ENCODE peak calls at places on chromosome 18, in eight cellular contexts. F is foreskin fibroblast; V is cardiac fibroblast; W is activated CD8-positive, alpha-beta T cell treated with anti-CD3 and anti-CD28 coated beads, Interleukin-2, amount 10 ng/mL, durations not matched to agents 7 days and 5 days; Y is GM13977; S is AG10803; D is amygdala; L is fibroblast of the aortic adventitia. T is an unnamed sample.

GRCh38 chr18:68275616-68276015 is 439.3 kb downstream of the TMX3 start:
- DNase-seq in F (peak; percentile 67), V (peak; percentile 82), Y (no peak), D (no peak), W (no peak), S (peak; percentile 57), L (peak; percentile 56), T (peak; percentile 70)

GRCh38 chr18:49561377-49562193 is at the start of gene LIPG:
- DNase-seq in V (peak; percentile 89), S (no peak), L (peak; percentile 75), W (peak; percentile 66), Y (peak; percentile 67), F (peak; percentile 57), D (no peak), T (peak; percentile 76)

GRCh38 chr18:78875268-78875997 is 104.2 kb upstream of the SALL3 start:
- DNase-seq in W (peak; percentile 49), S (no peak), L (no peak), Y (no peak), D (no peak), F (no peak), V (peak; percentile 12), T (no peak)

GRCh38 chr18:46070232-46070631 is 1.8 kb downstream of the PSTPIP2 start:
- DNase-seq in D (no peak), F (no peak), L (no peak), V (no peak), Y (no peak), W (no peak), S (no peak), T (no peak)

GRCh38 chr18:23377669-23378469 is 75.2 kb upstream of the RIOK3 start:
- DNase-seq in S (peak; percentile 84), D (no peak), W (no peak), F (peak; percentile 75), Y (peak; percentile 65), L (peak; percentile 92), V (peak; percentile 91), T (peak; percentile 93)

GRCh38 chr18:78558101-78558810 is 421.4 kb upstream of the SALL3 start:
- DNase-seq in V (no peak), F (no peak), Y (no peak), L (no peak), S (no peak), W (no peak), D (no peak), T (no peak)

GRCh38 chr18:79918089-79919011 is 33.1 kb downstream of the SLC66A2 start:
- DNase-seq in D (no peak), F (no peak), Y (peak; percentile 24), L (no peak), S (no peak), V (no peak), W (no peak), T (no peak)

GRCh38 chr18:5162111-5162510 is 34.9 kb downstream of the AKAIN1 start:
- DNase-seq in F (no peak), V (no peak), W (no peak), L (no peak), D (no peak), Y (no peak), S (no peak), T (no peak)

GRCh38 chr18:50729326-50729725 is 90.5 kb downstream of the MRO start:
- DNase-seq in L (no peak), V (no peak), S (no peak), D (no peak), Y (no peak), W (no peak), F (no peak), T (no peak)

GRCh38 chr18:77099501-77100370 is 32.8 kb downstream of the MBP start:
- DNase-seq in L (no peak), Y (no peak), W (peak; percentile 55), D (no peak), S (no peak), V (no peak), F (no peak), T (no peak)

GRCh38 chr18:12410121-12410520 is 2.4 kb downstream of the PRELID3A start:
- DNase-seq in Y (no peak), L (no peak), W (no peak), F (no peak), V (no peak), S (no peak), D (no peak), T (no peak)

GRCh38 chr18:61334491-61334850 is 1.2 kb downstream of the CDH20 start:
- DNase-seq in Y (no peak), L (peak; percentile 10), W (no peak), V (peak; percentile 9), F (no peak), D (peak; percentile 42), S (no peak), T (no peak)

GRCh38 chr18:49250819-49251388 is 209.5 kb downstream of the DYM start:
- DNase-seq in V (peak; percentile 56), Y (no peak), W (no peak), D (no peak), F (peak; percentile 20), L (peak; percentile 60), S (peak; percentile 29), T (peak; percentile 32)

GRCh38 chr18:37396981-37397720 is 168.4 kb downstream of the CELF4 start:
- DNase-seq in Y (no peak), W (no peak), F (no peak), V (no peak), S (peak; percentile 37), D (no peak), L (peak; percentile 8), T (no peak)

GRCh38 chr18:36829362-36830140 is 624 bp downstream of the KIAA1328 start:
- DNase-seq in L (peak; percentile 34), D (peak; percentile 54), F (peak; percentile 12), Y (no peak), V (peak; percentile 42), W (no peak), S (peak; percentile 25), T (peak; percentile 43)

GRCh38 chr18:54734059-54734458 is 94.2 kb upstream of the RAB27B start:
- DNase-seq in W (no peak), S (peak; percentile 84), F (peak; percentile 84), D (no peak), L (peak; percentile 89), Y (no peak), V (peak; percentile 97), T (peak; percentile 94)

GRCh38 chr18:32934201-32934600 is 161.4 kb upstream of the KLHL14 start:
- DNase-seq in V (no peak), D (no peak), Y (no peak), L (no peak), W (no peak), S (no peak), F (no peak), T (no peak)

GRCh38 chr18:66872277-66872676 is 268.4 kb upstream of the CDH19 start:
- DNase-seq in L (no peak), Y (peak; percentile 12), F (no peak), S (no peak), W (no peak), V (peak; percentile 29), D (no peak), T (no peak)

GRCh38 chr18:3062798-3063563 is 50.0 kb upstream of the LPIN2 start:
- DNase-seq in W (peak; percentile 83), Y (peak; percentile 54), V (peak; percentile 46), D (peak; percentile 7), L (peak; percentile 43), S (peak; percentile 25), F (peak; percentile 20), T (peak; percentile 62)

GRCh38 chr18:48033770-48034650 is 103.6 kb upstream of the SMAD2 start:
- DNase-seq in Y (no peak), W (no peak), D (no peak), V (no peak), L (peak; percentile 76), S (peak; percentile 8), F (no peak), T (no peak)

GRCh38 chr18:36668349-36668748 is 160.5 kb downstream of the TPGS2 start:
- DNase-seq in S (no peak), V (no peak), D (no peak), W (no peak), L (no peak), Y (no peak), F (no peak), T (no peak)

GRCh38 chr18:22176622-22177495 is 7.5 kb downstream of the GATA6 start:
- DNase-seq in V (peak; percentile 38), S (no peak), D (no peak), W (no peak), F (no peak), Y (peak; percentile 33), L (peak; percentile 59), T (peak; percentile 78)

GRCh38 chr18:42514522-42514921 is 559.5 kb downstream of the PIK3C3 start:
- DNase-seq in D (no peak), S (no peak), Y (no peak), F (no peak), V (peak; percentile 81), L (peak; percentile 34), W (no peak), T (peak; percentile 1)